ENCODE peak calls at places on chromosomes 16 and 17, in nine cellular contexts. T is prostate gland, C is ELR, U is foreskin melanocyte, J is pulmonary artery endothelial cell, V is cardiac septum, D is lower leg skin, I is T47D, E is AG09319. Q is an unnamed sample.

GRCh38 chr17:57944796-57945362 is 10.3 kb downstream of the CUEDC1 start:
- DNase-seq in T (no peak), C (no peak), U (no peak), J (no peak), V (no peak), D (no peak), I (no peak), E (no peak), Q (no peak)

GRCh38 chr17:21680366-21680765 is 12.0 kb upstream of the KCNJ18 start:
- DNase-seq in T (no peak), C (no peak), U (no peak), J (no peak), V (peak), D (no peak), I (no peak), E (no peak), Q (no peak)

GRCh38 chr17:13502263-13502662 is 99.5 kb downstream of the HS3ST3A1 start:
- DNase-seq in T (no peak), C (no peak), U (no peak), J (no peak), V (no peak), D (no peak), I (no peak), E (no peak), Q (no peak)

GRCh38 chr16:732936-733335 is 6.0 kb downstream of the HAGHL start:
- DNase-seq in T (no peak), C (peak), U (no peak), J (no peak), V (no peak), D (no peak), I (no peak), E (no peak), Q (no peak)

GRCh38 chr16:23668225-23668624 is 10.5 kb upstream of the PLK1 start:
- DNase-seq in T (no peak), C (no peak), U (no peak), J (no peak), V (no peak), D (no peak), I (no peak), E (no peak), Q (no peak)

GRCh38 chr16:84266451-84266850 is 26.6 kb upstream of the KCNG4 start:
- DNase-seq in T (no peak), C (peak), U (peak), J (peak), V (no peak), D (no peak), I (peak), E (peak), Q (no peak)

GRCh38 chr17:80790021-80790765 is 201.4 kb upstream of the CHMP6 start:
- DNase-seq in T (no peak), C (peak), U (no peak), J (no peak), V (no peak), D (no peak), I (no peak), E (no peak), Q (no peak)

GRCh38 chr16:9909072-9909471 is 273.2 kb downstream of the GRIN2A start:
- DNase-seq in T (no peak), C (no peak), U (no peak), J (no peak), V (no peak), D (no peak), I (no peak), E (no peak), Q (no peak)

GRCh38 chr17:31373150-31374082 is 18.1 kb upstream of the RAB11FIP4 start:
- DNase-seq in T (peak), C (peak), U (peak), J (peak), V (no peak), D (no peak), I (no peak), E (peak), Q (no peak)

GRCh38 chr17:16255481-16255901 is 38.5 kb downstream of the PIGL start:
- DNase-seq in T (peak), C (no peak), U (no peak), J (no peak), V (peak), D (no peak), I (no peak), E (peak), Q (peak)

GRCh38 chr17:62718420-62718819 is 89.7 kb downstream of the MARCHF10 start:
- DNase-seq in T (no peak), C (peak), U (no peak), J (no peak), V (no peak), D (no peak), I (peak), E (no peak), Q (no peak)

GRCh38 chr16:85103096-85104079 is 8.9 kb downstream of the CIBAR2 start:
- DNase-seq in T (no peak), C (no peak), U (no peak), J (no peak), V (no peak), D (no peak), I (no peak), E (no peak), Q (no peak)

GRCh38 chr17:62614142-62614541 is 13.3 kb upstream of the MRC2 start:
- DNase-seq in T (no peak), C (peak), U (no peak), J (no peak), V (no peak), D (no peak), I (no peak), E (peak), Q (no peak)

GRCh38 chr16:4381935-4382794 is 10.5 kb downstream of the VASN start:
- DNase-seq in T (no peak), C (no peak), U (no peak), J (no peak), V (no peak), D (no peak), I (no peak), E (no peak), Q (no peak)

GRCh38 chr17:22470411-22471175 is 778.3 kb downstream of the KCNJ18 start:
- DNase-seq in T (no peak), C (no peak), U (no peak), J (no peak), V (no peak), D (no peak), I (no peak), E (no peak), Q (no peak)

GRCh38 chr16:67302076-67302475 is 22.7 kb downstream of the PLEKHG4 start:
- DNase-seq in T (no peak), C (no peak), U (no peak), J (no peak), V (no peak), D (no peak), I (no peak), E (no peak), Q (no peak)

GRCh38 chr17:2776589-2777241 is 19.5 kb upstream of the RAP1GAP2 start:
- DNase-seq in T (no peak), C (no peak), U (no peak), J (no peak), V (no peak), D (no peak), I (peak), E (no peak), Q (no peak)

GRCh38 chr17:20084621-20085282 is 75.6 kb downstream of the SPECC1 start:
- DNase-seq in T (no peak), C (no peak), U (no peak), J (no peak), V (no peak), D (no peak), I (no peak), E (no peak), Q (no peak)

GRCh38 chr16:48123104-48123788 is 32.5 kb downstream of the ABCC12 start:
- DNase-seq in T (no peak), C (peak), U (peak), J (peak), V (no peak), D (no peak), I (no peak), E (peak), Q (no peak)

GRCh38 chr16:9681556-9681955 is 500.7 kb downstream of the GRIN2A start:
- DNase-seq in T (no peak), C (no peak), U (no peak), J (no peak), V (no peak), D (no peak), I (no peak), E (no peak), Q (no peak)

GRCh38 chr17:4420692-4421131 is 13.0 kb upstream of the SPNS3 start:
- DNase-seq in T (peak), C (peak), U (peak), J (peak), V (no peak), D (peak), I (peak), E (peak), Q (peak)

GRCh38 chr17:57604771-57605733 is 140.0 kb downstream of the CCDC182 start:
- DNase-seq in T (peak), C (no peak), U (peak), J (no peak), V (peak), D (no peak), I (no peak), E (no peak), Q (peak)